ENCODE peak calls at places on chromosomes 5 and 9, in nine cellular contexts. One of them, this sample, is unnamed.
A peak's percentile ranks its signal among the peaks of the same experiment; 100 is the strongest.

GRCh38 chr9:125438506-125439433 is 177.1 kb downstream of the GAPVD1 start:
- DNase-seq in GM20000: no peak
- DNase-seq in SK-N-DZ: no peak
- DNase-seq in HTR-8/SVneo: no peak
- DNase-seq in C1 segment of cervical spinal cord: no peak
- DNase-seq in dermis blood vessel endothelial cell: no peak
- DNase-seq in stomach: peak; percentile 17
- DNase-seq in foreskin fibroblast: no peak
- DNase-seq in T follicular helper cell: no peak
- DNase-seq in this sample: no peak

GRCh38 chr9:7970666-7971335 is 171.2 kb upstream of the DMAC1 start:
- DNase-seq in GM20000: no peak
- DNase-seq in C1 segment of cervical spinal cord: no peak
- DNase-seq in dermis blood vessel endothelial cell: no peak
- DNase-seq in HTR-8/SVneo: no peak
- DNase-seq in foreskin fibroblast: no peak
- DNase-seq in T follicular helper cell: no peak
- DNase-seq in SK-N-DZ: no peak
- DNase-seq in stomach: no peak
- DNase-seq in this sample: no peak

GRCh38 chr5:15135661-15136060 is 264.1 kb upstream of the ANKH start:
- DNase-seq in stomach: no peak
- DNase-seq in foreskin fibroblast: no peak
- DNase-seq in dermis blood vessel endothelial cell: no peak
- DNase-seq in HTR-8/SVneo: no peak
- DNase-seq in GM20000: no peak
- DNase-seq in C1 segment of cervical spinal cord: no peak
- DNase-seq in T follicular helper cell: no peak
- DNase-seq in SK-N-DZ: no peak
- DNase-seq in this sample: no peak

GRCh38 chr5:64767959-64768357 is 533 bp downstream of the SREK1IP1 start:
- DNase-seq in foreskin fibroblast: no peak
- DNase-seq in GM20000: no peak
- DNase-seq in dermis blood vessel endothelial cell: peak; percentile 46
- DNase-seq in stomach: no peak
- DNase-seq in SK-N-DZ: no peak
- DNase-seq in C1 segment of cervical spinal cord: no peak
- DNase-seq in HTR-8/SVneo: no peak
- DNase-seq in T follicular helper cell: no peak
- DNase-seq in this sample: no peak

GRCh38 chr5:174609116-174609515 is 115.3 kb upstream of the MSX2 start:
- DNase-seq in C1 segment of cervical spinal cord: no peak
- DNase-seq in T follicular helper cell: no peak
- DNase-seq in foreskin fibroblast: no peak
- DNase-seq in dermis blood vessel endothelial cell: no peak
- DNase-seq in stomach: peak; percentile 54
- DNase-seq in SK-N-DZ: no peak
- DNase-seq in GM20000: no peak
- DNase-seq in HTR-8/SVneo: no peak
- DNase-seq in this sample: no peak

GRCh38 chr5:42013561-42013960 is 88.5 kb downstream of the FBXO4 start:
- DNase-seq in C1 segment of cervical spinal cord: no peak
- DNase-seq in GM20000: no peak
- DNase-seq in stomach: no peak
- DNase-seq in dermis blood vessel endothelial cell: no peak
- DNase-seq in HTR-8/SVneo: no peak
- DNase-seq in foreskin fibroblast: no peak
- DNase-seq in SK-N-DZ: no peak
- DNase-seq in T follicular helper cell: no peak
- DNase-seq in this sample: no peak

GRCh38 chr9:33329996-33330395 is 39.7 kb downstream of the NFX1 start:
- DNase-seq in C1 segment of cervical spinal cord: no peak
- DNase-seq in GM20000: no peak
- DNase-seq in SK-N-DZ: no peak
- DNase-seq in HTR-8/SVneo: no peak
- DNase-seq in stomach: no peak
- DNase-seq in T follicular helper cell: no peak
- DNase-seq in foreskin fibroblast: peak; percentile 70
- DNase-seq in dermis blood vessel endothelial cell: peak; percentile 69
- DNase-seq in this sample: no peak

GRCh38 chr9:17137576-17137975 is 2.7 kb downstream of the CNTLN start:
- DNase-seq in C1 segment of cervical spinal cord: no peak
- DNase-seq in HTR-8/SVneo: no peak
- DNase-seq in T follicular helper cell: no peak
- DNase-seq in dermis blood vessel endothelial cell: no peak
- DNase-seq in foreskin fibroblast: no peak
- DNase-seq in GM20000: no peak
- DNase-seq in SK-N-DZ: no peak
- DNase-seq in stomach: no peak
- DNase-seq in this sample: no peak

GRCh38 chr5:74850016-74850415 is 16.2 kb downstream of the FAM169A start:
- DNase-seq in dermis blood vessel endothelial cell: no peak
- DNase-seq in SK-N-DZ: no peak
- DNase-seq in C1 segment of cervical spinal cord: no peak
- DNase-seq in T follicular helper cell: no peak
- DNase-seq in foreskin fibroblast: no peak
- DNase-seq in stomach: no peak
- DNase-seq in HTR-8/SVneo: no peak
- DNase-seq in GM20000: no peak
- DNase-seq in this sample: no peak

GRCh38 chr5:125411163-125412050 is 665.0 kb upstream of the ZNF608 start:
- DNase-seq in foreskin fibroblast: peak; percentile 47
- DNase-seq in HTR-8/SVneo: peak; percentile 9
- DNase-seq in C1 segment of cervical spinal cord: no peak
- DNase-seq in GM20000: peak; percentile 44
- DNase-seq in T follicular helper cell: no peak
- DNase-seq in dermis blood vessel endothelial cell: peak; percentile 85
- DNase-seq in SK-N-DZ: peak; percentile 63
- DNase-seq in stomach: peak; percentile 34
- DNase-seq in this sample: peak; percentile 66

GRCh38 chr9:115396071-115396529 is 278.1 kb upstream of the TNC start:
- DNase-seq in dermis blood vessel endothelial cell: no peak
- DNase-seq in HTR-8/SVneo: no peak
- DNase-seq in foreskin fibroblast: no peak
- DNase-seq in GM20000: no peak
- DNase-seq in stomach: no peak
- DNase-seq in SK-N-DZ: no peak
- DNase-seq in T follicular helper cell: no peak
- DNase-seq in C1 segment of cervical spinal cord: no peak
- DNase-seq in this sample: no peak

GRCh38 chr9:96603305-96604004 is 16.2 kb downstream of the CDC14B start:
- DNase-seq in dermis blood vessel endothelial cell: no peak
- DNase-seq in T follicular helper cell: no peak
- DNase-seq in GM20000: no peak
- DNase-seq in C1 segment of cervical spinal cord: no peak
- DNase-seq in SK-N-DZ: no peak
- DNase-seq in stomach: no peak
- DNase-seq in foreskin fibroblast: no peak
- DNase-seq in HTR-8/SVneo: no peak
- DNase-seq in this sample: no peak

GRCh38 chr5:81422671-81423070 is 28.7 kb upstream of the ACOT12 start:
- DNase-seq in dermis blood vessel endothelial cell: no peak
- DNase-seq in HTR-8/SVneo: peak; percentile 41
- DNase-seq in stomach: no peak
- DNase-seq in C1 segment of cervical spinal cord: no peak
- DNase-seq in SK-N-DZ: no peak
- DNase-seq in GM20000: no peak
- DNase-seq in T follicular helper cell: no peak
- DNase-seq in foreskin fibroblast: peak; percentile 95
- DNase-seq in this sample: peak; percentile 92

GRCh38 chr5:92460505-92460904 is 1077.4 kb upstream of the ARRDC3 start:
- DNase-seq in SK-N-DZ: no peak
- DNase-seq in C1 segment of cervical spinal cord: no peak
- DNase-seq in dermis blood vessel endothelial cell: no peak
- DNase-seq in foreskin fibroblast: no peak
- DNase-seq in T follicular helper cell: no peak
- DNase-seq in stomach: no peak
- DNase-seq in HTR-8/SVneo: no peak
- DNase-seq in GM20000: no peak
- DNase-seq in this sample: no peak

GRCh38 chr9:137214620-137215019 is 7.4 kb downstream of the RNF208 start:
- DNase-seq in C1 segment of cervical spinal cord: no peak
- DNase-seq in HTR-8/SVneo: no peak
- DNase-seq in SK-N-DZ: no peak
- DNase-seq in T follicular helper cell: no peak
- DNase-seq in dermis blood vessel endothelial cell: no peak
- DNase-seq in GM20000: no peak
- DNase-seq in stomach: no peak
- DNase-seq in foreskin fibroblast: no peak
- DNase-seq in this sample: no peak

GRCh38 chr9:116555102-116555501 is 132.0 kb upstream of the TRIM32 start:
- DNase-seq in GM20000: no peak
- DNase-seq in C1 segment of cervical spinal cord: no peak
- DNase-seq in stomach: no peak
- DNase-seq in dermis blood vessel endothelial cell: no peak
- DNase-seq in HTR-8/SVneo: no peak
- DNase-seq in foreskin fibroblast: no peak
- DNase-seq in SK-N-DZ: no peak
- DNase-seq in T follicular helper cell: no peak
- DNase-seq in this sample: no peak

GRCh38 chr9:114124138-114124537 is 25.0 kb upstream of the KIF12 start:
- DNase-seq in dermis blood vessel endothelial cell: no peak
- DNase-seq in C1 segment of cervical spinal cord: no peak
- DNase-seq in GM20000: no peak
- DNase-seq in stomach: no peak
- DNase-seq in foreskin fibroblast: no peak
- DNase-seq in SK-N-DZ: no peak
- DNase-seq in HTR-8/SVneo: no peak
- DNase-seq in T follicular helper cell: no peak
- DNase-seq in this sample: no peak

GRCh38 chr9:32991895-32992595 is 9.4 kb downstream of the APTX start:
- DNase-seq in SK-N-DZ: no peak
- DNase-seq in foreskin fibroblast: no peak
- DNase-seq in C1 segment of cervical spinal cord: no peak
- DNase-seq in T follicular helper cell: no peak
- DNase-seq in stomach: peak; percentile 33
- DNase-seq in GM20000: no peak
- DNase-seq in dermis blood vessel endothelial cell: no peak
- DNase-seq in HTR-8/SVneo: no peak
- DNase-seq in this sample: no peak

GRCh38 chr9:120265791-120266190 is 314.2 kb downstream of the CDK5RAP2 start:
- DNase-seq in SK-N-DZ: no peak
- DNase-seq in GM20000: no peak
- DNase-seq in dermis blood vessel endothelial cell: no peak
- DNase-seq in stomach: no peak
- DNase-seq in C1 segment of cervical spinal cord: no peak
- DNase-seq in T follicular helper cell: no peak
- DNase-seq in foreskin fibroblast: no peak
- DNase-seq in HTR-8/SVneo: no peak
- DNase-seq in this sample: no peak

GRCh38 chr9:121281614-121282291 is 13.8 kb downstream of the GSN start:
- DNase-seq in GM20000: no peak
- DNase-seq in C1 segment of cervical spinal cord: no peak
- DNase-seq in SK-N-DZ: no peak
- DNase-seq in stomach: peak; percentile 93
- DNase-seq in HTR-8/SVneo: no peak
- DNase-seq in dermis blood vessel endothelial cell: peak; percentile 71
- DNase-seq in T follicular helper cell: no peak
- DNase-seq in foreskin fibroblast: no peak
- DNase-seq in this sample: no peak

This sample was measured in SJSA1.